ENCODE peak calls at places on chromosomes 4 and X, in nine cellular contexts. J is GM10248, K is PC-9, V is HCT116, H is psoas muscle, C is GM12878, B is epithelial cell of esophagus, Y is endothelial cell of umbilical vein, M is astrocyte of the spinal cord. S is an unnamed sample.
A peak's percentile ranks its signal among the peaks of the same experiment; 100 is the strongest.

GRCh38 chr4:52350926-52351325 is 299.8 kb downstream of the SPATA18 start:
- DNase-seq in J (no peak), K (no peak), V (no peak), H (no peak), C (no peak), B (no peak), Y (no peak), M (no peak), S (no peak)

GRCh38 chrX:67692246-67692645 is 148.4 kb downstream of the AR start:
- DNase-seq in J (no peak), K (no peak), V (no peak), H (no peak), C (no peak), B (peak; percentile 14), Y (no peak), M (peak; percentile 59), S (no peak)

GRCh38 chrX:134374294-134374693 is 85.7 kb upstream of the HPRT1 start:
- DNase-seq in J (no peak), K (no peak), V (no peak), H (no peak), C (no peak), B (no peak), Y (peak; percentile 11), M (no peak), S (no peak)

GRCh38 chr4:168432419-168433146 is 47.7 kb downstream of the DDX60L start:
- DNase-seq in J (no peak), K (no peak), V (no peak), H (no peak), C (no peak), B (peak; percentile 6), Y (peak; percentile 29), M (no peak), S (no peak)

GRCh38 chr4:140363558-140363957 is 9.9 kb upstream of the SCOC start:
- DNase-seq in J (no peak), K (no peak), V (no peak), H (no peak), C (no peak), B (no peak), Y (no peak), M (no peak), S (no peak)

GRCh38 chrX:42119076-42119475 is 195.7 kb upstream of the CASK start:
- DNase-seq in J (no peak), K (peak; percentile 68), V (peak; percentile 42), H (no peak), C (no peak), B (peak; percentile 94), Y (peak; percentile 1), M (peak; percentile 67), S (no peak)

GRCh38 chrX:104253567-104254441 is 929 bp downstream of the ESX1 start:
- DNase-seq in J (no peak), K (no peak), V (no peak), H (no peak), C (no peak), B (no peak), Y (no peak), M (no peak), S (peak; percentile 16)

GRCh38 chr4:40749717-40750460 is at the start of gene NSUN7:
- DNase-seq in J (peak; percentile 39), K (peak; percentile 82), V (no peak), H (peak; percentile 57), C (no peak), B (peak; percentile 64), Y (peak; percentile 10), M (peak; percentile 41), S (peak; percentile 48)

GRCh38 chr4:113756005-113756410 is 5.5 kb downstream of the CAMK2D start:
- DNase-seq in J (peak; percentile 32), K (no peak), V (no peak), H (no peak), C (peak; percentile 51), B (peak; percentile 70), Y (peak; percentile 73), M (peak; percentile 83), S (no peak)

GRCh38 chr4:100188829-100189228 is 1.4 kb downstream of the DDIT4L start:
- DNase-seq in J (no peak), K (no peak), V (no peak), H (peak; percentile 74), C (no peak), B (peak; percentile 18), Y (no peak), M (no peak), S (peak; percentile 20)

GRCh38 chrX:38220024-38220935 is at the start of gene SRPX:
- DNase-seq in J (peak; percentile 20), K (no peak), V (peak; percentile 41), H (peak; percentile 57), C (no peak), B (peak; percentile 38), Y (peak; percentile 58), M (peak; percentile 53), S (peak; percentile 21)

GRCh38 chr4:64399313-64400109 is 9.7 kb downstream of the TECRL start:
- DNase-seq in J (no peak), K (no peak), V (no peak), H (peak; percentile 12), C (no peak), B (no peak), Y (no peak), M (no peak), S (no peak)

GRCh38 chrX:133171962-133172708 is 46.0 kb downstream of the TFDP3 start:
- DNase-seq in J (no peak), K (peak; percentile 51), V (peak; percentile 22), H (no peak), C (no peak), B (peak; percentile 43), Y (peak; percentile 1), M (peak; percentile 20), S (no peak)

GRCh38 chrX:154490021-154490413 is 412 bp downstream of the SLC10A3 start:
- DNase-seq in J (no peak), K (no peak), V (no peak), H (no peak), C (no peak), B (peak; percentile 18), Y (peak; percentile 2), M (peak; percentile 41), S (peak; percentile 50)

GRCh38 chr4:121957266-121957665 is 5.4 kb upstream of the TRPC3 start:
- DNase-seq in J (no peak), K (no peak), V (no peak), H (no peak), C (no peak), B (no peak), Y (no peak), M (no peak), S (no peak)

GRCh38 chr4:3021127-3021526 is 53.2 kb downstream of the HTT-AS start:
- DNase-seq in J (no peak), K (no peak), V (no peak), H (no peak), C (no peak), B (no peak), Y (no peak), M (no peak), S (peak; percentile 19)

GRCh38 chrX:70970482-70970999 is 39.6 kb upstream of the SLC7A3 start:
- DNase-seq in J (peak; percentile 15), K (no peak), V (no peak), H (no peak), C (no peak), B (peak; percentile 6), Y (peak; percentile 18), M (peak; percentile 14), S (no peak)

GRCh38 chrX:153885968-153886903 is at the start of gene L1CAM:
- DNase-seq in J (no peak), K (no peak), V (no peak), H (no peak), C (no peak), B (peak; percentile 17), Y (no peak), M (no peak), S (no peak)

GRCh38 chrX:110171442-110171841 is 146.4 kb downstream of the AMMECR1 start:
- DNase-seq in J (no peak), K (no peak), V (no peak), H (no peak), C (no peak), B (no peak), Y (no peak), M (no peak), S (no peak)

GRCh38 chrX:110168585-110168984 is 149.3 kb downstream of the AMMECR1 start:
- DNase-seq in J (no peak), K (no peak), V (no peak), H (no peak), C (no peak), B (peak; percentile 40), Y (no peak), M (peak; percentile 80), S (no peak)

GRCh38 chrX:110172215-110172614 is 145.7 kb downstream of the AMMECR1 start:
- DNase-seq in J (peak; percentile 79), K (no peak), V (no peak), H (no peak), C (peak; percentile 61), B (no peak), Y (no peak), M (no peak), S (no peak)

GRCh38 chrX:110170029-110170428 is 147.9 kb downstream of the AMMECR1 start:
- DNase-seq in J (no peak), K (no peak), V (no peak), H (no peak), C (no peak), B (no peak), Y (no peak), M (no peak), S (no peak)

GRCh38 chrX:110167952-110168451 is 149.9 kb downstream of the AMMECR1 start:
- DNase-seq in J (peak; percentile 47), K (peak; percentile 81), V (no peak), H (peak; percentile 60), C (no peak), B (peak; percentile 33), Y (no peak), M (no peak), S (peak; percentile 58)
- TF ChIP-seq CTCF in J (peak; percentile 52), K (peak; percentile 69), V (peak; percentile 71), H (peak; percentile 35), C (peak; percentile 67), B (peak; percentile 47), Y (peak; percentile 48), M (peak; percentile 57), S (peak; percentile 49)

GRCh38 chrX:44675364-44676024 is 132.8 kb upstream of the FUNDC1 start:
- DNase-seq in J (no peak), K (no peak), V (no peak), H (peak; percentile 75), C (no peak), B (peak; percentile 97), Y (peak; percentile 4), M (peak; percentile 84), S (no peak)
- TF ChIP-seq CTCF in J (no peak), K (no peak), V (no peak), H (no peak), C (no peak), B (no peak), Y (no peak), M (no peak), S (no peak)

GRCh38 chrX:48539345-48540014 is at the start of gene TBC1D25:
- DNase-seq in J (peak; percentile 90), K (peak; percentile 81), V (peak; percentile 96), H (peak; percentile 98), C (peak; percentile 92), B (peak; percentile 97), Y (peak; percentile 97), M (peak; percentile 97), S (peak; percentile 99)
- TF ChIP-seq CTCF in J (peak; percentile 34), K (peak; percentile 40), V (peak; percentile 40), H (peak; percentile 29), C (peak; percentile 28), B (peak; percentile 22), Y (peak; percentile 44), M (peak; percentile 43), S (no peak)

DNA sequence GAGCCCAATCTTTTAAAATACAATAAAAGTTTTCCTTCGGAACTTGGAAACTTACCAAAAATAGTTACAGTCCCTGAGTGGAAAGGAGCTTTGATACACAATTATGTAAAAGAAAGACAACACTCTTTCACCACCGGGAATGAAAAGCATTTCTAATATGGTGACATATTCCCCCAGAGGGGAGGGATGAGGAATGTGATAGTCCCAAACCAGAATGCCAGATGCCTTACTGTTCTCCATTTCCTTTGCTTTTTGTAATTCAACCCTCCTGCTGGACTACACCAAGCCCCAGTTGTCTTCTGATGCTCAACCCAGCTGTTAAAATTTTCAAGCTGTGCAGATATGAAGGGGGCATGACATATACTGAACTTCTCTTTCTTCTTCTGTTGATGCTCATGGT is 4.1 kb downstream of the PRIMPOL start:
- DNase-seq in J (no peak), K (peak; percentile 39), V (no peak), H (no peak), C (no peak), B (no peak), Y (no peak), M (peak; percentile 81), S (no peak)
- TF ChIP-seq CTCF in J (no peak), K (no peak), V (no peak), H (no peak), C (no peak), B (no peak), Y (no peak), M (no peak), S (no peak)

S was measured in activated CD8-positive, alpha-beta T cell treated with anti-CD3 and anti-CD28 coated beads for 36 hours.